ENCODE peak calls at places on chromosome 11, in nine cellular contexts. T, M, V, H, W, K, B, J and I are unnamed samples.

GRCh38 chr11:134837166-134837886 is 425.3 kb upstream of the B3GAT1 start:
- DNase-seq in B (no peak), K (no peak), W (peak), M (no peak), J (no peak), H (no peak), V (no peak), T (no peak), I (no peak)

GRCh38 chr11:30346068-30346688 is 23.3 kb downstream of the ARL14EP start:
- DNase-seq in J (peak), K (peak), T (no peak), W (peak), H (peak), B (peak), M (no peak), V (peak), I (peak)

GRCh38 chr11:46914363-46914762 is 4.0 kb downstream of the LRP4 start:
- DNase-seq in K (no peak), H (peak), B (no peak), W (no peak), M (no peak), V (no peak), J (no peak), T (peak), I (no peak)

GRCh38 chr11:75429902-75430691 is 2.9 kb downstream of the KLHL35 start:
- DNase-seq in V (peak), H (peak), J (peak), K (peak), W (no peak), T (no peak), M (peak), B (no peak), I (no peak)

GRCh38 chr11:57260937-57261783 is 24.1 kb upstream of the APLNR start:
- DNase-seq in V (no peak), H (no peak), W (no peak), J (no peak), T (no peak), M (no peak), B (no peak), K (no peak), I (no peak)

GRCh38 chr11:96075532-96075959 is 151.6 kb upstream of the MTMR2 start:
- DNase-seq in M (no peak), V (no peak), J (no peak), W (no peak), T (no peak), H (peak), K (no peak), B (no peak), I (no peak)

GRCh38 chr11:47254381-47254780 is 3.4 kb upstream of the NR1H3 start:
- DNase-seq in V (no peak), H (no peak), B (no peak), K (no peak), T (no peak), J (peak), W (no peak), M (no peak), I (no peak)

GRCh38 chr11:12291767-12292166 is 85.6 kb upstream of the PARVA start:
- DNase-seq in M (no peak), H (no peak), B (no peak), J (no peak), T (no peak), W (no peak), K (no peak), V (no peak), I (no peak)

GRCh38 chr11:96052921-96053631 is 129.2 kb upstream of the MTMR2 start:
- DNase-seq in T (no peak), B (no peak), W (no peak), M (no peak), J (peak), H (no peak), K (no peak), V (no peak), I (peak)

GRCh38 chr11:129075757-129076156 is 116.4 kb downstream of the ARHGAP32 start:
- DNase-seq in M (no peak), W (no peak), T (no peak), K (no peak), B (no peak), J (no peak), V (no peak), H (peak), I (no peak)

GRCh38 chr11:71342951-71343827 is 90.8 kb upstream of the SHANK2 start:
- DNase-seq in H (peak), M (peak), B (no peak), J (peak), V (no peak), K (peak), T (no peak), W (peak), I (peak)

GRCh38 chr11:130609121-130610035 is 160.9 kb downstream of the ADAMTS15 start:
- DNase-seq in H (peak), J (no peak), M (peak), B (no peak), V (no peak), K (peak), T (peak), W (peak), I (no peak)

GRCh38 chr11:36235750-36236149 is 53.5 kb downstream of the COMMD9 start:
- DNase-seq in V (no peak), M (no peak), K (peak), J (no peak), B (no peak), W (no peak), H (peak), T (no peak), I (no peak)

GRCh38 chr11:11988862-11989261 is 19.6 kb downstream of the DKK3 start:
- DNase-seq in B (no peak), K (no peak), M (peak), J (no peak), H (peak), V (no peak), T (no peak), W (no peak), I (no peak)

GRCh38 chr11:65437436-65438227 is 15.0 kb downstream of the NEAT1 start:
- DNase-seq in T (no peak), H (no peak), W (no peak), B (no peak), K (peak), M (peak), J (no peak), V (no peak), I (peak)

GRCh38 chr11:66905631-66906030 is 48.8 kb downstream of the LRFN4 start:
- DNase-seq in K (no peak), M (no peak), B (no peak), W (no peak), J (no peak), H (no peak), T (no peak), V (no peak), I (no peak)

GRCh38 chr11:102208835-102209234 is 98.6 kb downstream of the YAP1 start:
- DNase-seq in K (no peak), T (no peak), W (no peak), H (no peak), M (no peak), J (no peak), B (no peak), V (no peak), I (no peak)

GRCh38 chr11:84922836-84923235 is 704.3 kb downstream of the DLG2 start:
- DNase-seq in M (no peak), J (no peak), V (no peak), K (no peak), B (no peak), W (no peak), T (no peak), H (peak), I (no peak)

GRCh38 chr11:30635401-30635989 is 49.3 kb upstream of the MPPED2 start:
- DNase-seq in V (no peak), K (peak), J (no peak), H (peak), T (peak), M (no peak), W (no peak), B (no peak), I (no peak)

GRCh38 chr11:66883021-66883968 is 26.4 kb downstream of the LRFN4 start:
- DNase-seq in K (peak), T (peak), J (peak), V (peak), H (peak), W (peak), M (peak), B (peak), I (peak)

GRCh38 chr11:76604652-76605241 is 65.8 kb downstream of the LRRC32 start:
- DNase-seq in B (no peak), T (peak), M (no peak), H (no peak), W (no peak), V (no peak), J (no peak), K (no peak), I (no peak)

GRCh38 chr11:76602431-76602861 is 68.1 kb downstream of the LRRC32 start:
- DNase-seq in T (no peak), J (no peak), W (no peak), B (no peak), H (no peak), K (peak), M (no peak), V (no peak), I (no peak)

GRCh38 chr11:76605338-76606074 is 65.0 kb downstream of the LRRC32 start:
- DNase-seq in H (no peak), V (no peak), M (no peak), W (no peak), K (no peak), J (no peak), T (no peak), B (no peak), I (no peak)

GRCh38 chr11:76603202-76603601 is 67.3 kb downstream of the LRRC32 start:
- DNase-seq in W (no peak), K (no peak), B (no peak), J (no peak), T (no peak), H (no peak), M (no peak), V (no peak), I (no peak)

DNA sequence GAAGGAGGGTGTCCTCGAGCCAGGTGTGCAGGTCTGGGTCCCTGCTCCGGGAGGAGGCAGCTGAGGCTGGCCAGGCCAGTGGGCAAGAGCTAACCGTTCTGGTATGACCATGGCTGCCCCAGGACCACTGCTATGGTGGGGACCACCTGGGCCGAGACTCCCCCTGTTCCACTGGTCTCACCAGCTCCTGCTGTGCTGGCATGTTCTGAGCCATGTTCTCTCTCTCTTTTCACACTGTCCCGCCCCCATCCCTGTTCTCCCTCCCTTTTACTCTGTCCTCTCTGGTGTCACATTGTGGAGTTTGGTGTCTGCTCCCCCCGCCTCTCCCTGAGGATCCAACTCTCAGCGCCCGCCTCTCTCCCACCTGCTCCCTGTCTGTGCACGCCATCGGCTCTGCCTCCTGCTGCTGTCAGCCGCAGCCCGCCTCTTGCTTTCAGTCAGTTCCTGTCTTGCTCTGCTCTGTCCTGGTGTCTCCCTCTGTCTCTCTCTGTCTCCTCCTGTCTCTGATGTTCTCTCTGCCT is 66.4 kb downstream of the LRRC32 start:
- DNase-seq in B (no peak), W (no peak), T (no peak), M (no peak), V (no peak), J (no peak), K (no peak), H (no peak), I (no peak)
- H3K27ac ChIP-seq in B (no peak), W (no peak), T (no peak), M (no peak), V (no peak), J (no peak), K (no peak), H (no peak), I (no peak)

GRCh38 chr11:926341-926916 is 759 bp downstream of the AP2A2 start:
- DNase-seq in J (no peak), B (no peak), M (no peak), K (peak), H (peak), V (no peak), T (no peak), W (peak), I (no peak)
- H3K27ac ChIP-seq in J (no peak), B (peak), M (peak), K (peak), H (no peak), V (peak), T (peak), W (peak), I (peak)

DNA sequence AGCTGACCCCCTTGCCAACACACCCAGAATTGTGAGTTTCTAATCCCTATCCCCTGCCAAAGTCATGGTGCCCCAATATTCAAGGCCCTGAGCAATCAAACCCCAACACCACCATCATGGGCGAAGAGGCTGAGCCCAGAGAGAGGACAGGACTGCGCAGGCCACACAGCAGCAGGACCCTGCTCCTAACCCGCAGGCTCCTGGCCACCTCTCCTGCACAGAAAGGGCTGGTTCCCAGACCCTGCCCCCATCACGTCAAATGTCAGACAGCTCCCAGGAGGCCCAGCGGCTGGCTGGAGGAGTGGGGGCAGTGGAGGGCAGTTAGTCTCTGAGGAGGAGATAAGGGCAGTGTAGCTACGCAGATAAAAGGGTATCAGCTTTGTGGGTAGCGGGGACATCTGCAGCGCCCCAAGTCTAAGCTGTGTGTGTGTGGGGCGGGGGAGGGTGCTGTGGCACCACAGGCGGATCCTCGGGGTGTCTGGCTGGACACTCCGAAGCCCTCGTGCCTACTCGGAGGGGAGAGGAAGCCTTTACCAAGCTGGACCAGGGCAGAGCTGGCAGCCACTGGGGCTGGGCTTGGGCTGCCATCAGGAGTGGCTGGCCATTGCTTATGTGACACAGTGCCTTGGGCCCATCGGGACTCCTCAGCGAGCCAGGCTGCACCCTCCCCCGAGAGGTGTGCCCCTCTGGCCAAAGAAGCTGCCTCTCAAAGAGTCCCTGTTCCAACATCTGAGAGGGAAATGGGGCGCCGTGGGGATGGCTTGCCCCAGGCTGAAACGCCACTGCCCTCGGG is 21.5 kb downstream of the FADS3 start:
- DNase-seq in H (peak), K (peak), W (peak), B (no peak), T (peak), J (no peak), M (no peak), V (no peak), I (no peak)
- H3K27ac ChIP-seq in H (no peak), K (no peak), W (peak), B (no peak), T (no peak), J (no peak), M (no peak), V (no peak), I (no peak)

GRCh38 chr11:68432874-68433273 is 27.7 kb upstream of the PPP6R3 start:
- DNase-seq in W (no peak), M (no peak), B (no peak), T (no peak), H (no peak), K (no peak), J (no peak), V (no peak), I (no peak)
- H3K27ac ChIP-seq in W (no peak), M (no peak), B (no peak), T (no peak), H (no peak), K (no peak), J (no peak), V (no peak), I (no peak)

GRCh38 chr11:10590516-10590915 is 22.1 kb upstream of the LYVE1 start:
- DNase-seq in V (no peak), M (no peak), B (no peak), K (no peak), W (no peak), J (no peak), T (no peak), H (no peak), I (no peak)

GRCh38 chr11:10591741-10592140 is 23.3 kb upstream of the LYVE1 start:
- DNase-seq in T (no peak), H (no peak), M (no peak), V (no peak), W (no peak), J (no peak), B (no peak), K (no peak), I (no peak)

GRCh38 chr11:10594407-10594806 is 25.9 kb upstream of the LYVE1 start:
- DNase-seq in W (no peak), J (no peak), B (no peak), V (no peak), K (no peak), T (no peak), H (no peak), M (no peak), I (no peak)

GRCh38 chr11:10588904-10589303 is 20.4 kb upstream of the LYVE1 start:
- DNase-seq in V (no peak), K (no peak), M (no peak), W (no peak), H (peak), T (no peak), B (no peak), J (no peak), I (no peak)

DNA sequence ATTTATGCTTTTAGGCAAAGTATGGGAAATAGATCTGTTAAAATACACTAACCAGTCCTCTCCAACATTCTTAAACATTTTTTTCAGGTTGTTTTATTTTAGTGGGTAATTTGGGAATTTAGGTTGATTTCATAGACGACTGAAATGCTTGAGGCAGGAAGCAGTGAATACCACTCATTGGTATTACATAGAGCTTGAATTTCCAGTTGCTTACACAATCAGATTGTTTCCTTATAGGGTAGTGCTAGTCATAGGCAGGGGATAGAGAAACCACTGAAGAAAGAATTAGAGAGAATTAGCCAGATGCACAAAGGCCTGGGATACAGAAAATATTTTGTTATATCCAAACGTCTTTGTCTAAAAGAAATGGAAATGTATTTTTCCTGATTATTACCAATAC is 23.9 kb upstream of the LYVE1 start:
- DNase-seq in H (peak), K (peak), T (no peak), M (no peak), V (no peak), W (no peak), J (peak), B (no peak), I (no peak)
- H3K27ac ChIP-seq in H (no peak), K (peak), T (no peak), M (peak), V (no peak), W (no peak), J (no peak), B (no peak), I (no peak)

DNA sequence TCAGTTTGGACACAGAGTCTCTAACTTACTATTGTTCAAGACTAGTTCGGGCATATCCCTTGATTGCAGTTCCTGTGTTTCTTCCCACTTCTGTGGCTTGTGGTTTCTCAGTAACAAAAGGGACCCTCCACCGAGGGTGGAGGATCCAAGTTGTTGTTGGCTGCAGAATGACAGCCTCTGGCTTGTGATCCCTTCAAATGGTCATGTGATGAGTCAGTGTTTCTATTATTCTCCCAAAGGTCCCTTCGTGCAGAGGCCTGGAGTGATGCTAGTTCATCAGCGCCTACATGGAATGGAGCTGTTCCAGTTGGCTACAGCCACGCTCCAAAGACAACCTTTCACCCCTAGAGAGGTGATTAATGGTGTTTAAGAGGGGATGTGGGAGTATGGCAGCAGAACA is 2.6 kb upstream of the VWCE start:
- DNase-seq in H (no peak), V (no peak), J (no peak), T (no peak), W (no peak), M (no peak), B (no peak), K (no peak), I (no peak)
- H3K27ac ChIP-seq in H (peak), V (no peak), J (no peak), T (peak), W (no peak), M (no peak), B (no peak), K (peak), I (no peak)

GRCh38 chr11:106389096-106389495 is 311.6 kb downstream of the AASDHPPT start:
- DNase-seq in V (no peak), M (no peak), K (peak), T (no peak), J (no peak), B (no peak), W (no peak), H (no peak), I (no peak)
- H3K27ac ChIP-seq in V (no peak), M (no peak), K (peak), T (no peak), J (no peak), B (no peak), W (no peak), H (no peak), I (no peak)

DNA sequence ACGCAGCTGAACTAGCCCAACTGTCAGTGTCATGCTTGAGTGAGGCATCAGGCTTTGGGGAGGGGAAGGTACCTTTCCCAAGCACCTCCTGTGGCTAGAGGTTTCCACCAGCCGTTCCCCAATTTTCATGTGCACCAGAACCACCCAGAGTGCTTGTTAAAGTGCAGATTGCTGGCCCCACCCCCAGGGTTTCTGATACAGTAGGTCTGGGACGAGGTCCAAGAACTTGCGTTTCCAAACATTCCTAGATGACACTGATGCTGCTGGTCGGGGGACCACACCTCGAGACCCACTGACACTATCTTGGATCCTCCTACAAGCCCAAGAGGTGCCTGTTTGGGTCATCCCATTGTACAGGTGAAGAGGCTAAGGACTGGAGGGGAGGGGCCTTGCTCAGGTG is 59.8 kb downstream of the PDE2A start:
- DNase-seq in V (no peak), T (no peak), K (no peak), B (no peak), W (no peak), M (no peak), H (no peak), J (no peak), I (no peak)
- H3K27ac ChIP-seq in V (no peak), T (no peak), K (no peak), B (no peak), W (no peak), M (no peak), H (no peak), J (peak), I (no peak)

DNA sequence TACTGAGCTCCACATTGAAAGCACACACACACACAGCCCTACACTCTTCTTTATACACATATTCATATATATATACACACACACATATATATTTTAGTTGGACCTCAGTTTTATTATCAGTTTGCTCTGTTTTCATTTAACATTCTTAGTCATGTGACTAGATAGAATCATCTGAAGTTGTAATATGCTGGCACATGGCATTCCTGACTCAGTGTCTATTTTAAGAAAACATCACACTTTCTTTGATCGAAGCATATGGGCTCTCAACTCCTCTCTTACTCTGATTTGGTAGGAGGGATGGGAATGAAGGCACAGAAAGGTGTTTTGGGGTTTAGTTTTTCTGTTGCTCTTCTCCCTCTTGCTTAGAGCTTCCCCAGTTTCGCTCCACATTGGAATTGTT is 24.8 kb downstream of the AMOTL1 start:
- DNase-seq in T (no peak), J (no peak), H (no peak), K (no peak), M (no peak), W (no peak), B (no peak), V (no peak), I (no peak)
- H3K27ac ChIP-seq in T (no peak), J (no peak), H (no peak), K (no peak), M (peak), W (no peak), B (no peak), V (no peak), I (no peak)